ENCODE peak calls at places on chromosomes 16 and 17, in four cellular contexts. R is IMR-90, H is mesenchymal stem cell, M is trophoblast cell. Y is an unnamed sample.

GRCh38 chr17:63405741-63406261 is 40.3 kb downstream of the CYB561 start:
- DNase-seq in R (peak; percentile 92), M (peak; percentile 96), H (peak; percentile 91), Y (no peak)

GRCh38 chr16:48382131-48382530 is 3.1 kb downstream of the SIAH1 start:
- DNase-seq in R (no peak), H (no peak), M (no peak), Y (no peak)

GRCh38 chr17:59381716-59382570 is 50.5 kb downstream of the YPEL2 start:
- DNase-seq in H (no peak), M (no peak), R (no peak), Y (no peak)

GRCh38 chr17:27158390-27158789 is 135.5 kb upstream of the WSB1 start:
- DNase-seq in R (no peak), M (no peak), H (no peak), Y (no peak)

GRCh38 chr16:85461814-85462404 is 151.2 kb upstream of the GSE1 start:
- DNase-seq in M (no peak), H (peak; percentile 83), R (peak; percentile 50), Y (peak; percentile 82)

GRCh38 chr16:25081702-25082101 is 29.8 kb upstream of the LCMT1 start:
- DNase-seq in M (no peak), H (no peak), R (no peak), Y (no peak)

GRCh38 chr17:17613708-17614114 is 22.2 kb upstream of the PEMT start:
- DNase-seq in M (peak; percentile 82), H (peak; percentile 75), R (peak; percentile 73), Y (peak; percentile 90)

GRCh38 chr17:37405955-37406634 is 541 bp downstream of the ACACA start:
- DNase-seq in R (no peak), M (peak; percentile 34), H (no peak), Y (no peak)

GRCh38 chr16:30904114-30904780 is 7.8 kb downstream of the CTF1 start:
- DNase-seq in M (no peak), H (no peak), R (no peak), Y (no peak)

GRCh38 chr17:15038656-15039055 is 226.5 kb downstream of the PMP22 start:
- DNase-seq in M (peak; percentile 22), H (peak; percentile 50), R (peak; percentile 5), Y (no peak)

GRCh38 chr17:3907483-3908216 is 8.6 kb downstream of the P2RX1 start:
- DNase-seq in M (no peak), H (no peak), R (no peak), Y (peak; percentile 79)

GRCh38 chr16:3546990-3547682 is 30.1 kb downstream of the NLRC3 start:
- DNase-seq in M (no peak), H (no peak), R (no peak), Y (no peak)

GRCh38 chr16:31700530-31701388 is 172.8 kb upstream of the ZNF267 start:
- DNase-seq in H (peak; percentile 80), R (peak; percentile 49), M (peak; percentile 55), Y (no peak)

GRCh38 chr16:61596648-61597047 is 439.6 kb downstream of the CDH8 start:
- DNase-seq in H (no peak), R (no peak), M (no peak), Y (no peak)

GRCh38 chr16:23149267-23149992 is at the start of gene USP31:
- DNase-seq in M (peak; percentile 99), H (peak; percentile 96), R (peak; percentile 93), Y (peak; percentile 97)
- H4K91ac ChIP-seq in M (peak within 1 kb of the TSS; percentile 32), H (peak within 1 kb of the TSS; percentile 50), R (peak within 1 kb of the TSS; percentile 45), Y (no peak within 1 kb of the TSS)

GRCh38 chr16:89525146-89525913 is 17.1 kb downstream of the SPG7 start:
- DNase-seq in R (no peak), M (no peak), H (no peak), Y (no peak)

GRCh38 chr16:89523680-89524344 is 15.6 kb downstream of the SPG7 start:
- DNase-seq in R (no peak), M (no peak), H (no peak), Y (no peak)

GRCh38 chr16:89522287-89522686 is 14.1 kb downstream of the SPG7 start:
- DNase-seq in R (no peak), H (no peak), M (peak; percentile 58), Y (peak; percentile 57)

GRCh38 chr16:89519881-89520280 is 11.7 kb downstream of the SPG7 start:
- DNase-seq in R (no peak), H (no peak), M (no peak), Y (no peak)
- H3K14ac ChIP-seq in R (no peak overlapping the region), H (no peak overlapping the region), M (no peak overlapping the region), Y (no peak overlapping the region)

DNA sequence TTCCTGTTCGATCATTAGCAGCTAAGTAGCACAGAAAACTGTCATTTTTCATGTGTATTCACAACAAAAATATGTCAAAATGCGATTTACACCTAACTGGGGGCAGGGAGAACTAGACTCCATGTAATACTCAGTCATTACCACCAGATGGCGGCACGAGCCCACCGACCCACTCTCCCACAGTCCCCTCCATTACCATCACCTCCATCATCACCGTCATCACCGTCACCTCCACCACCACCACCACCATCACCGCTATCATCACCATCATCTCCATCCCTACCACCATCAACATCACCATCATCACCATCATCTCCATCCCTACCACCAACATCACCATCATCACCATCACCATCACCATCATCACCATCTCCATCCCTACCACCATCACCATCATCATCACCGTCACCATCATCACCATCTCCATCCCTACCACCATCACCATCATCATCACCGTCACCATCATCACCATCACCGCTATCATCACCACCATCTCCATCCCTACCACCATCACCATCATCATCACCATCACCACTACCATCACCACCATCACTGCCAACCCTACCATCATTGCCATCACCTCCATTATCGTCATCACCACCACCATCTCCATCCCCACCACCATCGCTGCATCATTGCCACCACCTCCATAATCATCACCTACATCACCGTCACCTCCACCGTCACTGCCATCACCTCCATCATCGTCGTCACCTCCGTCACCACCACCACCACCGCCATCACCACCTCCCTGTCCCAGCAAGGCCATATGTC is 14.4 kb downstream of the NDUFAF8 start:
- DNase-seq in R (peak; percentile 31), H (peak; percentile 42), M (peak; percentile 54), Y (no peak)
- H3K23ac ChIP-seq in R (no peak overlapping the region), H (no peak overlapping the region), M (no peak overlapping the region), Y (no peak overlapping the region)

DNA sequence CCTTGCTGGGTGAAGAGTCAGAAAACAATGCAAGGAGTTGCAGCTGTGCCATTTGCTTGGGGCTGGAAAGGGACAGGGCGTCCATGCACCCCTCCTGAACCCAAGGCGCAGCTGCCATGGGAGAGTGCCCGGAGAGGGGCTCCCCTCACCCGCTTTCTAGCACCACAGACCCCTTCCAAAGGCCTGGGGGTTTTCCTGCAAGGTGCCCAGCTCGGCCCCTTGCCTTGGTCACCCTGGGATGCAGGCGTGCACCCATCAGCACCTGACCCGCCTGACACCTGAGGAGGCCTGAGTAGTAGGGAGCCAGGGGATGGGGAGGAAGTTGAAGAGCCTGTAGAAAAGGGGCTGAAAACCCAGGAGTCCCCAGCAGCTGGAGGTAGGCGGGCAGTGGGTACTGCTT is 30.3 kb downstream of the TMEM186 start:
- DNase-seq in R (no peak), H (no peak), M (no peak), Y (no peak)
- H4K91ac ChIP-seq in R (no peak overlapping the region), H (no peak overlapping the region), M (no peak overlapping the region), Y (no peak overlapping the region)

GRCh38 chr16:88322500-88322970 is 60.2 kb upstream of the ZNF469 start:
- DNase-seq in H (no peak), R (no peak), M (no peak), Y (no peak)
- H3K14ac ChIP-seq in H (peak overlapping the region; percentile 26), R (no peak overlapping the region), M (no peak overlapping the region), Y (no peak overlapping the region)

GRCh38 chr17:42673885-42674754 is 2.7 kb downstream of the PLEKHH3 start:
- DNase-seq in H (peak; percentile 83), M (peak; percentile 15), R (peak; percentile 50), Y (peak; percentile 89)
- H3K23ac ChIP-seq in H (no peak overlapping the region), M (no peak overlapping the region), R (peak overlapping the region; percentile 60), Y (no peak overlapping the region)